ENCODE peak calls at places on chromosomes 5 and 9, in nine cellular contexts. C, B, L, J, I, Q, M, Z and F are unnamed samples.

GRCh38 chr5:14447958-14448881 is 133.4 kb upstream of the OTULINL start:
- DNase-seq in C (no peak), B (no peak), L (no peak), J (peak), I (no peak), Q (no peak), M (peak), Z (no peak), F (no peak)

GRCh38 chr9:95429096-95429495 is 87.7 kb downstream of the PTCH1 start:
- DNase-seq in C (no peak), B (no peak), L (no peak), J (no peak), I (peak), Q (no peak), M (no peak), Z (no peak), F (no peak)

GRCh38 chr5:150599281-150599680 is 41.2 kb upstream of the SYNPO start:
- DNase-seq in C (no peak), B (no peak), L (no peak), J (no peak), I (no peak), Q (no peak), M (no peak), Z (no peak), F (no peak)

GRCh38 chr9:109451311-109452025 is 46.6 kb downstream of the PTPN3 start:
- DNase-seq in C (no peak), B (no peak), L (no peak), J (no peak), I (no peak), Q (no peak), M (no peak), Z (no peak), F (no peak)

GRCh38 chr5:14475013-14475412 is 106.6 kb upstream of the OTULINL start:
- DNase-seq in C (no peak), B (no peak), L (no peak), J (no peak), I (no peak), Q (no peak), M (no peak), Z (no peak), F (no peak)

GRCh38 chr5:35859101-35859661 is 2.5 kb downstream of the IL7R start:
- DNase-seq in C (no peak), B (no peak), L (no peak), J (peak), I (peak), Q (no peak), M (no peak), Z (no peak), F (no peak)

GRCh38 chr9:134291961-134292871 is 34.0 kb upstream of the RXRA start:
- DNase-seq in C (no peak), B (no peak), L (no peak), J (no peak), I (no peak), Q (no peak), M (no peak), Z (no peak), F (no peak)

GRCh38 chr5:20445326-20445860 is 457.4 kb upstream of the CDH18 start:
- DNase-seq in C (no peak), B (no peak), L (no peak), J (no peak), I (no peak), Q (no peak), M (no peak), Z (no peak), F (no peak)

GRCh38 chr5:168740821-168741213 is 161.6 kb upstream of the PANK3 start:
- DNase-seq in C (no peak), B (no peak), L (no peak), J (no peak), I (no peak), Q (no peak), M (no peak), Z (no peak), F (no peak)

GRCh38 chr5:56648460-56649034 is 166.8 kb upstream of the MAP3K1 start:
- DNase-seq in C (no peak), B (no peak), L (no peak), J (no peak), I (no peak), Q (no peak), M (no peak), Z (no peak), F (no peak)

GRCh38 chr9:447230-448025 is 232.8 kb downstream of the DOCK8 start:
- DNase-seq in C (no peak), B (peak), L (peak), J (peak), I (peak), Q (no peak), M (no peak), Z (peak), F (no peak)

GRCh38 chr9:37430841-37431597 is 8.5 kb downstream of the GRHPR start:
- DNase-seq in C (no peak), B (no peak), L (no peak), J (peak), I (no peak), Q (peak), M (no peak), Z (no peak), F (no peak)

GRCh38 chr5:40877371-40877988 is 31.8 kb upstream of the C7 start:
- DNase-seq in C (no peak), B (no peak), L (no peak), J (no peak), I (no peak), Q (no peak), M (no peak), Z (no peak), F (no peak)

GRCh38 chr5:422323-423232 is 20.4 kb upstream of the EXOC3 start:
- DNase-seq in C (no peak), B (no peak), L (no peak), J (no peak), I (no peak), Q (no peak), M (no peak), Z (no peak), F (no peak)

GRCh38 chr9:114571391-114571790 is 16.2 kb upstream of the ATP6V1G1 start:
- DNase-seq in C (no peak), B (no peak), L (no peak), J (no peak), I (no peak), Q (no peak), M (no peak), Z (no peak), F (no peak)

GRCh38 chr5:42900734-42901133 is 89.0 kb upstream of the SELENOP start:
- DNase-seq in C (no peak), B (no peak), L (no peak), J (no peak), I (no peak), Q (no peak), M (no peak), Z (no peak), F (no peak)

GRCh38 chr9:124475158-124475867 is 25.1 kb downstream of the ADGRD2 start:
- DNase-seq in C (no peak), B (no peak), L (no peak), J (no peak), I (no peak), Q (no peak), M (no peak), Z (no peak), F (no peak)

GRCh38 chr5:16932401-16932800 is 3.7 kb downstream of the MYO10 start:
- DNase-seq in C (no peak), B (peak), L (no peak), J (no peak), I (no peak), Q (no peak), M (no peak), Z (no peak), F (no peak)

GRCh38 chr9:133691191-133691590 is 47.0 kb downstream of the SARDH start:
- DNase-seq in C (no peak), B (no peak), L (no peak), J (no peak), I (no peak), Q (no peak), M (no peak), Z (no peak), F (no peak)

GRCh38 chr5:56233230-56233629 is at the start of gene ANKRD55:
- DNase-seq in C (no peak), B (no peak), L (no peak), J (no peak), I (no peak), Q (peak), M (peak), Z (no peak), F (no peak)

DNA sequence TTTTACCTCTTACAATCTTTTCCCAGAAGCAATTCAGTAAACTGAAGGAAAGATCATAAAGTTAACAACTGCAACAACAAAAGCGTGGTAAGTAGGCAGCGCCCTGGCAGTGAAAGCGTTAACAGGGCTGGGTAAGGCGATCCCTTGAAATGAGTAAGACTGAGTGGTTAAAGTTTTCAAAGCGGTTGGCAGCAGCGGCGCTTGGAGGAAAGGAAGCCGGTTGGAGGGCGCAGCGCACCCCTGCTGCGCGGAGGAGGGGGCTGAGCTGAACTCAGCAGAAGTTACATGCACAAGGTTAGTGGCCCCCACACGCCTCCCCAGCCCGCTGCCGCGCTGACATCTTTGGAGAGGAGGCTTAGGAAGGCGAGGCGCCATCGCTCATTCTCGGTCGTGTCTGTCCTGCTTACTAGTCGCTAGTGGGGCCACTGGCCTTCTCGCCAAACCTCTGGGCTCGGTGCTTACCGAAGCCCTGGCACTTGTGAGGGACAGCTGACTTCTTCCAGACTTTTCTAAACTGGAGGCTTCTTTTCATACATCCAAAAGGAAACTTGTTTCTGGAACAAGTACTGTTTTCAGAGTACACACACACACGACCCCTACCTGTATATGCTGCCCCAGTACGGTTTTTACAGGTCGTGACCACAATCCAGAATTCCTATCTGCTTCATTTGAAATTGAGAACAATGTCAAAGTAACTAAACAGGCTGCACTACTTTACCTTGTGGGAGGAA is at the start of gene SH3RF2:
- DNase-seq in C (peak), B (peak), L (peak), J (peak), I (peak), Q (peak), M (peak), Z (no peak), F (peak)
- H3K4me3 ChIP-seq in C (peak), B (peak), L (peak), J (peak), I (peak), Q (peak), M (peak), Z (no peak), F (peak)

DNA sequence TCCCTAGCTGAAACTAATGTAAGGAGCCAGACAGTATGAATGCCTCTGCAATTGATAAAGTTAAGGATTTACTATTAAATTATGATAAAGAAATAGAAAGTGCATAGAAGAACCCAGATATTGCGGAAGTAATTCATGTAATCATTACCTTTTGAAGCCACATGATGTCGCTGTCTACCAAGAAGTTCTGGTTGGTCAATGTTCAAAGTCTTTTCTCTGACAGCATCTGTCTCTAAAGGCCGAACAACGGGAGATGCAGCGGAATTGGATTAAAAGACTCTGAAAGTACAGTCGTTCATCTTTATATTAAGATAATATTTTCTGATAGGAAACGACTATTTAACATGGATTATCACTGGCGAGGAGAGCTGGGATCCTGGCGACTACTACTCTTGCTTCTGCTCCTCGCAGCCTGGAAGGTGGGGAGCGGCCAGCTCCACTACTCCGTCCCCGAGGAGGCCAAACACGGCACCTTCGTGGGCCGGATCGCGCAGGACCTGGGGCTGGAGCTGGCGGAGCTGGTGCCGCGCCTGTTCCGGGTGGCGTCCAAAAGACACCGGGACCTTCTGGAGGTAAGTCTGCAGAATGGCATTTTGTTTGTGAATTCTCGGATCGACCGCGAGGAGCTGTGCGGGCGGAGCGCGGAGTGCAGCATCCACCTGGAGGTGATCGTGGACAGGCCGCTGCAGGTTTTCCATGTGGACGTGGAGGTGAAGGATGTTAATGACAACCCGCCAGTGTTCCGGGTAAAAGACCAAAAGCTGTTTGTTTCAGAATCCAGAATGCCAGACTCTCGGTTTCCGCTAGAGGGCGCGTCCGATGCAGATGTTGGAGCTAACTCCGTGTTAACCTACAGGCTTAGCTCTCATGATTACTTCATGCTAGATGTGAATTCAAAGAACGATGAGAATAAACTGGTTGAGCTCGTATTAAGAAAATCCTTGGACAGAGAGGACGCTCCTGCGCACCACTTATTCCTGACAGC is at the start of gene PCDHA8:
- DNase-seq in C (no peak), B (no peak), L (peak), J (no peak), I (no peak), Q (no peak), M (no peak), Z (no peak), F (no peak)
- TF ChIP-seq CTCF in C (no peak), B (no peak), L (peak), J (peak), I (peak), Q (peak), M (no peak), Z (no peak), F (no peak)

DNA sequence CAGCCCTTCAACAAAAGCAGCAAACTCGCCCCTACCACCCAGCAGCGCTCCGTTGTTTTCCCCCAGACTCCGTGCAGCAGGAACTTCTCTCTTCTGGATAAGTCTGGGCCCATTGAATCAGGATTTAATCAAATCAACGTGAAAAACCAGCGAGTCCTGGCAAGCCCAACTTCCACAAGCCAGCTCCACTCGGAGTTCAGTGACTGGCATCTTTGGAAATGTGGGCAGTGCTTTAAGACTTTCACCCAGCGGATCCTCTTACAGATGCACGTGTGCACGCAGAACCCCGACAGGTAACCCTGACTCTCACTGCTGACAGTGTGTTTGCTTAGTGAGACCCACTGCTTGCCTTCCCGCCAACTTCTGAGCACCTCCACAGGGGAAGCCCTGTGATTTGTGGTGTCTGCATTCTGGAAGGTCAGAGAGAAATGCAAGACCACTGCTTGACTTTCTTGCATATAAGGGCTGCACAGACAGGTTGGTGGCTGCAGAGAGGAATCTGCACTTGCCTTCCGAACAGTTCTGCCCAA is 81.8 kb downstream of the PRDM6 start:
- DNase-seq in C (no peak), B (no peak), L (no peak), J (no peak), I (no peak), Q (no peak), M (no peak), Z (no peak), F (no peak)
- H3K4me3 ChIP-seq in C (no peak), B (no peak), L (no peak), J (no peak), I (no peak), Q (no peak), M (no peak), Z (no peak), F (no peak)

GRCh38 chr5:90113108-90113507 is 296.4 kb downstream of the CETN3 start:
- DNase-seq in C (no peak), B (no peak), L (no peak), J (no peak), I (no peak), Q (no peak), M (no peak), Z (no peak), F (no peak)
- TF ChIP-seq CTCF in C (no peak), B (no peak), L (no peak), J (no peak), I (no peak), Q (no peak), M (no peak), Z (no peak), F (no peak)

GRCh38 chr9:83238871-83239624 is 176.1 kb upstream of the RASEF start:
- DNase-seq in C (no peak), B (peak), L (peak), J (no peak), I (no peak), Q (no peak), M (peak), Z (no peak), F (peak)
- H3K4me3 ChIP-seq in C (no peak), B (no peak), L (no peak), J (no peak), I (no peak), Q (no peak), M (no peak), Z (no peak), F (no peak)

DNA sequence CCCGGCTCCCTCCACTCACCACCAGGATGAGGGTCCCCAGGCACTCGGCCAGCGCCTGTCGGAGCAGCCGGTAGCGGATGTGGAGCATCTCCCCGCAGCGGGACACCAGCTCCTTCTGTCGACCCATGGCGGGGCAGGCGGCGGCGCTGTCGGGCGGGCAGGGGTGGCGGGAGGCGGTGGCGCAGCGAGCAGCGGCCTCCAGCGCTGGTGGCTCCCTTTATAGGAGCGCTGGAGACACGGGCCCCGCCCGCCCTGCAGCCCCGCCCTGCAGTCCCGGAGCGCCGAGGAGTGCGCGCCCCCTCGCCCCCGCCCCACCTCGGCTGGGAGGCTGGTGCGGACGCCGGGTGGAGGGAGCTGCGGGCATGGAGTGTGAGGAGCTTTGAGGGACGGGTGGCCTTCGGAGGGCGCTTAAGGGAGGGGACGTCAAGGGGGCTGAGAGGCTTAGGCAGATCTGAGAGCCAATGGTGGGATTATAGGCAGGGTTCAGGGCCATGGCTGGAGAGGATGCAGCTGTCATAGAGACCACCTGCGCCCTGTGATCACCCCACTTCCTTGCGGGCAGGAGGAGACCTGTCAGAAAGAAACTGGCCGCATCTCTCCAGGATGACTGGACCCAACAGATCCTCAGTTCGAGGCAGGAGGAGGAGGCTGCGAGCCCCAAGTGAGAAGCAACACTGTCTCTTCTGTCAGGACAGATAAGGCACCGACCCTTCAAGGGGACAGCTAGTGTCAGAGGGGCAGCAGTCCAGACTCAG is at the start of gene AQP3:
- DNase-seq in C (no peak), B (peak), L (peak), J (peak), I (no peak), Q (peak), M (peak), Z (peak), F (peak)
- TF ChIP-seq CTCF in C (peak), B (peak), L (peak), J (peak), I (peak), Q (no peak), M (peak), Z (no peak), F (no peak)